ENCODE peak calls at places on chromosomes 1 and 21, in nine cellular contexts. N is activated CD4-positive, alpha-beta T cell treated with anti-CD3 and anti-CD28 coated beads, Interleukin-2, amount 50 U/mL, for 1 hour; C is substantia nigra; D is fibroblast of the aortic adventitia; A is heart right ventricle; F is body of pancreas; X is GDM1; B is amygdala; O is fibroblast of pulmonary artery. Y is an unnamed sample.

GRCh38 chr1:27395441-27396195 is 3.2 kb downstream of the GPR3 start:
- DNase-seq in N (peak; percentile 80), C (no peak), D (peak; percentile 78), A (peak; percentile 70), F (peak; percentile 81), X (peak; percentile 52), B (peak; percentile 67), O (peak; percentile 73), Y (peak; percentile 46)

GRCh38 chr1:53651356-53651755 is 87.6 kb downstream of the GLIS1 start:
- DNase-seq in N (no peak), C (no peak), D (no peak), A (no peak), F (no peak), X (no peak), B (no peak), O (no peak), Y (no peak)

GRCh38 chr1:10803971-10804820 is 7.8 kb upstream of the CASZ1 start:
- DNase-seq in N (no peak), C (no peak), D (no peak), A (no peak), F (peak; percentile 41), X (no peak), B (no peak), O (no peak), Y (no peak)

GRCh38 chr1:162042361-162042760 is 18.7 kb upstream of the OLFML2B start:
- DNase-seq in N (no peak), C (no peak), D (no peak), A (no peak), F (no peak), X (no peak), B (no peak), O (no peak), Y (no peak)

GRCh38 chr1:172397221-172397620 is 23.3 kb upstream of the C1orf105 start:
- DNase-seq in N (no peak), C (no peak), D (peak; percentile 85), A (no peak), F (no peak), X (no peak), B (no peak), O (peak; percentile 72), Y (no peak)

GRCh38 chr21:25997788-25998611 is 172.6 kb downstream of the APP start:
- DNase-seq in N (no peak), C (no peak), D (no peak), A (peak; percentile 17), F (peak; percentile 75), X (no peak), B (peak; percentile 68), O (peak; percentile 33), Y (no peak)

GRCh38 chr1:205600085-205600484 is 31.7 kb downstream of the ELK4 start:
- DNase-seq in N (no peak), C (no peak), D (peak; percentile 61), A (no peak), F (no peak), X (no peak), B (no peak), O (peak; percentile 74), Y (peak; percentile 12)

GRCh38 chr1:8315573-8316475 is 2.1 kb upstream of the SLC45A1 start:
- DNase-seq in N (no peak), C (no peak), D (no peak), A (no peak), F (no peak), X (no peak), B (no peak), O (no peak), Y (no peak)

GRCh38 chr1:205585169-205585834 is 46.5 kb downstream of the ELK4 start:
- DNase-seq in N (no peak), C (no peak), D (no peak), A (no peak), F (no peak), X (no peak), B (no peak), O (no peak), Y (no peak)

GRCh38 chr1:45009956-45010854 is 919 bp downstream of the HECTD3 start:
- DNase-seq in N (peak; percentile 30), C (no peak), D (no peak), A (no peak), F (peak; percentile 61), X (no peak), B (no peak), O (no peak), Y (no peak)

GRCh38 chr1:53372501-53372951 is 44.7 kb upstream of the LRP8 start:
- DNase-seq in N (no peak), C (no peak), D (no peak), A (no peak), F (peak; percentile 2), X (no peak), B (no peak), O (no peak), Y (no peak)

GRCh38 chr1:220407101-220407683 is 120.7 kb upstream of the MARK1 start:
- DNase-seq in N (no peak), C (no peak), D (no peak), A (no peak), F (no peak), X (no peak), B (no peak), O (no peak), Y (no peak)

GRCh38 chr1:227945891-227946623 is 1.7 kb downstream of the WNT9A start:
- DNase-seq in N (no peak), C (no peak), D (peak; percentile 74), A (peak; percentile 51), F (peak; percentile 88), X (no peak), B (no peak), O (peak; percentile 41), Y (peak; percentile 56)

GRCh38 chr21:17921579-17922530 is 102.7 kb upstream of the C21orf91 start:
- DNase-seq in N (no peak), C (no peak), D (peak; percentile 85), A (peak; percentile 20), F (no peak), X (no peak), B (no peak), O (peak; percentile 87), Y (peak; percentile 85)

GRCh38 chr21:33028759-33029511 is 3.2 kb downstream of the OLIG2 start:
- DNase-seq in N (peak; percentile 19), C (no peak), D (peak; percentile 18), A (no peak), F (no peak), X (no peak), B (no peak), O (no peak), Y (no peak)

GRCh38 chr1:243916160-243916559 is 66.1 kb upstream of the AKT3 start:
- DNase-seq in N (no peak), C (no peak), D (no peak), A (no peak), F (no peak), X (no peak), B (no peak), O (peak; percentile 39), Y (no peak)

GRCh38 chr21:35217504-35218060 is 168.5 kb upstream of the RUNX1 start:
- DNase-seq in N (no peak), C (no peak), D (peak; percentile 80), A (no peak), F (no peak), X (no peak), B (no peak), O (peak; percentile 74), Y (peak; percentile 50)

GRCh38 chr1:66452162-66452561 is 81.8 kb upstream of the SGIP1 start:
- DNase-seq in N (no peak), C (no peak), D (no peak), A (no peak), F (no peak), X (no peak), B (no peak), O (no peak), Y (no peak)